ENCODE peak calls at places on chromosomes 12 and 14, in four cellular contexts. Z, O, K and P are unnamed samples.

GRCh38 chr12:114702462-114702861 is 18.5 kb upstream of the TBX3 start:
- DNase-seq in Z (no peak), O (no peak), K (no peak), P (no peak)

GRCh38 chr12:122097641-122098364 is 19.2 kb downstream of the MLXIP start:
- DNase-seq in O (no peak), K (peak), Z (peak), P (no peak)

GRCh38 chr14:81441626-81442134 is 41.6 kb upstream of the STON2 start:
- DNase-seq in Z (no peak), O (no peak), K (no peak), P (no peak)

GRCh38 chr14:102066041-102066451 is 20.8 kb downstream of the HSP90AA1 start:
- DNase-seq in K (no peak), O (no peak), Z (no peak), P (peak)

GRCh38 chr12:94922561-94922960 is 80.9 kb downstream of the NDUFA12 start:
- DNase-seq in O (no peak), Z (no peak), K (peak), P (peak)

GRCh38 chr12:102417055-102417454 is 63.3 kb downstream of the IGF1 start:
- DNase-seq in Z (no peak), K (no peak), O (no peak), P (no peak)

GRCh38 chr12:82883396-82884360 is 197.0 kb downstream of the TMTC2 start:
- DNase-seq in O (no peak), K (no peak), Z (no peak), P (no peak)

GRCh38 chr14:85315891-85316290 is 214.1 kb upstream of the FLRT2 start:
- DNase-seq in O (no peak), Z (no peak), K (no peak), P (no peak)

GRCh38 chr14:61368061-61368710 is 46.8 kb downstream of the PRKCH start:
- DNase-seq in O (no peak), Z (no peak), K (peak), P (no peak)

GRCh38 chr14:31196839-31197477 is 10.6 kb downstream of the HECTD1 start:
- DNase-seq in K (no peak), O (no peak), Z (no peak), P (no peak)

GRCh38 chr14:77063581-77064289 is 34.3 kb upstream of the CIPC start:
- DNase-seq in Z (peak), O (no peak), K (no peak), P (no peak)

GRCh38 chr12:64780531-64781373 is 21.5 kb upstream of the GNS start:
- DNase-seq in K (peak), O (no peak), Z (no peak), P (peak)

GRCh38 chr12:58387199-58387598 is 445.8 kb downstream of the ATP23 start:
- DNase-seq in K (peak), O (no peak), Z (peak), P (no peak)

GRCh38 chr12:68121143-68121542 is 38.4 kb downstream of the IFNG start:
- DNase-seq in K (no peak), Z (no peak), O (no peak), P (no peak)

GRCh38 chr14:21556378-21557083 is 23.3 kb downstream of the OR10G3 start:
- DNase-seq in K (no peak), O (no peak), Z (no peak), P (no peak)

GRCh38 chr12:66623455-66623854 is 55.4 kb downstream of the GRIP1 start:
- DNase-seq in Z (no peak), K (no peak), O (no peak), P (no peak)

GRCh38 chr14:103418508-103418818 is 33.2 kb downstream of the MARK3 start:
- DNase-seq in K (peak), Z (peak), O (no peak), P (no peak)

GRCh38 chr12:113334786-113335539 is at the start of gene SLC8B1:
- DNase-seq in O (peak), K (peak), Z (peak), P (peak)

GRCh38 chr12:45050331-45050750 is 558 bp downstream of the DBX2 start:
- DNase-seq in K (peak), O (no peak), Z (no peak), P (peak)

GRCh38 chr14:26522985-26523384 is 74.8 kb downstream of the NOVA1 start:
- DNase-seq in Z (peak), K (no peak), O (no peak), P (no peak)

GRCh38 chr12:100995201-100995600 is 200.6 kb downstream of the ANO4 start:
- DNase-seq in K (peak), O (no peak), Z (peak), P (no peak)

GRCh38 chr12:442235-442884 is 17.4 kb upstream of the B4GALNT3 start:
- DNase-seq in O (no peak), K (peak), Z (peak), P (peak)

GRCh38 chr14:74622257-74622656 is 10.2 kb upstream of the LTBP2 start:
- DNase-seq in O (no peak), Z (no peak), K (no peak), P (no peak)
- H2BK15ac ChIP-seq in O (no peak), Z (peak), K (no peak), P (no peak)

GRCh38 chr12:110825530-110825929 is 21.3 kb upstream of the CCDC63 start:
- DNase-seq in O (no peak), K (no peak), Z (no peak), P (no peak)

GRCh38 chr12:110824342-110824741 is 22.4 kb upstream of the CCDC63 start:
- DNase-seq in Z (no peak), K (no peak), O (no peak), P (no peak)

GRCh38 chr12:110821917-110822316 is 24.9 kb upstream of the CCDC63 start:
- DNase-seq in K (no peak), Z (no peak), O (no peak), P (no peak)

GRCh38 chr12:110819646-110820045 is 27.1 kb upstream of the CCDC63 start:
- DNase-seq in Z (no peak), K (no peak), O (no peak), P (no peak)

GRCh38 chr12:110822821-110823415 is 23.9 kb upstream of the CCDC63 start:
- DNase-seq in O (no peak), K (no peak), Z (no peak), P (no peak)
- H4K5ac ChIP-seq in O (no peak), K (no peak), Z (no peak), P (no peak)

GRCh38 chr12:6347367-6348338 is 5.8 kb upstream of the TNFRSF1A start:
- DNase-seq in Z (peak), O (no peak), K (no peak), P (no peak)
- H3K27ac ChIP-seq in Z (peak), O (no peak), K (no peak), P (no peak)

GRCh38 chr14:96583605-96584041 is 81.4 kb downstream of the PAPOLA start:
- DNase-seq in Z (no peak), O (no peak), K (no peak), P (peak)
- H2BK15ac ChIP-seq in Z (no peak), O (no peak), K (no peak), P (no peak)

GRCh38 chr14:95388699-95389098 is 69.0 kb upstream of the CLMN start:
- DNase-seq in O (no peak), Z (no peak), K (no peak), P (no peak)
- H4K5ac ChIP-seq in O (no peak), Z (no peak), K (no peak), P (no peak)